ENCODE peak calls at places on chromosome 14, in seven cellular contexts. P is NCI-H2081, B is Kasumi-1, K is GOT3, J is cardiac fibroblast, I is NCI-H1417, N is M059J. Q is an unnamed sample.

GRCh38 chr14:79098324-79098723 is 928.2 kb downstream of the NRXN3 start:
- DNase-seq in K (no peak), B (no peak), N (no peak), J (no peak), P (peak), I (no peak), Q (no peak)

GRCh38 chr14:55180434-55180833 is 11.0 kb downstream of the DLGAP5 start:
- DNase-seq in K (no peak), I (no peak), B (no peak), J (peak), P (no peak), N (no peak), Q (no peak)

GRCh38 chr14:51954657-51955056 is 34.7 kb upstream of the RTRAF start:
- DNase-seq in N (no peak), K (no peak), J (no peak), B (no peak), P (peak), I (no peak), Q (no peak)

GRCh38 chr14:101408077-101408831 is 153.0 kb upstream of the DIO3 start:
- DNase-seq in N (peak), J (peak), I (peak), B (no peak), P (no peak), K (no peak), Q (no peak)

GRCh38 chr14:72763892-72764291 is 130.0 kb downstream of the DPF3 start:
- DNase-seq in N (peak), J (no peak), B (no peak), P (no peak), K (no peak), I (no peak), Q (no peak)

GRCh38 chr14:50920482-50921225 is 23.6 kb downstream of the PYGL start:
- DNase-seq in P (peak), B (no peak), J (peak), N (peak), K (no peak), I (no peak), Q (no peak)

GRCh38 chr14:35818346-35819115 is 7.6 kb upstream of the BRMS1L start:
- DNase-seq in K (no peak), N (peak), I (no peak), J (peak), B (peak), P (peak), Q (no peak)

GRCh38 chr14:56118611-56119181 is 485 bp downstream of the PELI2 start:
- DNase-seq in I (no peak), B (no peak), J (no peak), K (no peak), N (peak), P (no peak), Q (no peak)

GRCh38 chr14:95341564-95341963 is 21.9 kb upstream of the CLMN start:
- DNase-seq in P (no peak), K (no peak), N (no peak), I (no peak), J (no peak), B (no peak), Q (no peak)

GRCh38 chr14:93824518-93825234 is 36.4 kb upstream of the PRIMA1 start:
- DNase-seq in J (no peak), B (no peak), K (no peak), I (no peak), P (no peak), N (no peak), Q (no peak)

GRCh38 chr14:24398943-24399801 is at the start of gene NYNRIN:
- DNase-seq in J (no peak), P (peak), B (no peak), N (no peak), K (no peak), I (no peak), Q (peak)

GRCh38 chr14:94816113-94816512 is 46.2 kb upstream of the GSC start:
- DNase-seq in B (no peak), K (no peak), J (no peak), N (peak), I (no peak), P (no peak), Q (no peak)

GRCh38 chr14:77495354-77495753 is 3.3 kb downstream of the ISM2 start:
- DNase-seq in J (no peak), N (no peak), P (no peak), K (no peak), B (no peak), I (no peak), Q (no peak)

GRCh38 chr14:58826845-58827686 is 189.3 kb downstream of the DACT1 start:
- DNase-seq in J (no peak), I (no peak), P (no peak), K (no peak), B (peak), N (peak), Q (no peak)

GRCh38 chr14:80930836-80931389 is 10.6 kb downstream of the CEP128 start:
- DNase-seq in J (peak), K (no peak), I (no peak), P (no peak), B (peak), N (peak), Q (peak)

GRCh38 chr14:75191100-75191499 is 14.7 kb upstream of the TMED10 start:
- DNase-seq in P (no peak), J (no peak), I (no peak), B (no peak), K (no peak), N (no peak), Q (no peak)

GRCh38 chr14:95577875-95578274 is 43.0 kb downstream of the GLRX5 start:
- DNase-seq in K (no peak), N (no peak), J (no peak), I (no peak), P (no peak), B (no peak), Q (no peak)

GRCh38 chr14:103110681-103111296 is 12.5 kb upstream of the TNFAIP2 start:
- DNase-seq in N (peak), P (no peak), K (no peak), I (no peak), B (no peak), J (no peak), Q (no peak)

GRCh38 chr14:60514378-60515243 is 5.7 kb downstream of the SIX6 start:
- DNase-seq in P (peak), B (no peak), K (no peak), N (no peak), I (peak), J (no peak), Q (no peak)

GRCh38 chr14:26863736-26864135 is 265.9 kb upstream of the NOVA1 start:
- DNase-seq in P (no peak), I (no peak), J (peak), B (peak), K (no peak), N (peak), Q (no peak)

GRCh38 chr14:56181666-56182065 is 63.5 kb downstream of the PELI2 start:
- DNase-seq in B (no peak), N (no peak), J (peak), K (no peak), I (peak), P (peak), Q (no peak)

GRCh38 chr14:65817011-65817410 is 404.5 kb downstream of the FUT8 start:
- DNase-seq in P (no peak), I (no peak), J (peak), N (peak), B (no peak), K (no peak), Q (no peak)

GRCh38 chr14:73173092-73173735 is 36.9 kb downstream of the PSEN1 start:
- DNase-seq in J (peak), K (no peak), P (peak), I (peak), B (peak), N (peak), Q (no peak)

GRCh38 chr14:101183376-101184103 is 280.0 kb upstream of the RTL1 start:
- DNase-seq in I (no peak), B (no peak), P (no peak), K (no peak), N (no peak), J (no peak), Q (no peak)

GRCh38 chr14:60642790-60643397 is 6.4 kb downstream of the SIX1 start:
- DNase-seq in K (no peak), I (no peak), P (no peak), J (no peak), B (no peak), N (no peak), Q (no peak)

GRCh38 chr14:70663707-70664179 is 22.0 kb downstream of the TTC9 start:
- DNase-seq in P (no peak), I (no peak), J (peak), B (no peak), N (peak), K (no peak), Q (no peak)

GRCh38 chr14:39768579-39768978 is 336.3 kb upstream of the FBXO33 start:
- DNase-seq in P (no peak), N (no peak), K (no peak), J (no peak), B (no peak), I (no peak), Q (no peak)